ENCODE peak calls at places on chromosomes 7 and 10, in four cellular contexts. T is iPS DF 6.9, U is ovary, O is choroid plexus epithelial cell. X is an unnamed sample.

GRCh38 chr10:59606551-59606961 is 103.1 kb downstream of the SLC16A9 start:
- DNase-seq in O (peak), T (no peak), U (no peak), X (no peak)

GRCh38 chr7:45682836-45683555 is 108.8 kb downstream of the ADCY1 start:
- DNase-seq in U (no peak), O (no peak), T (no peak), X (no peak)

GRCh38 chr7:132548489-132549078 is 27.7 kb downstream of the PLXNA4 start:
- DNase-seq in U (no peak), O (no peak), T (no peak), X (no peak)

GRCh38 chr7:15686957-15687644 is 618 bp upstream of the MEOX2 start:
- DNase-seq in U (no peak), T (no peak), O (no peak), X (no peak)

GRCh38 chr7:129616530-129616929 is 5.0 kb downstream of the NRF1 start:
- DNase-seq in T (no peak), U (no peak), O (no peak), X (no peak)

GRCh38 chr7:7438851-7439250 is 96.8 kb downstream of the COL28A1 start:
- DNase-seq in U (no peak), O (peak), T (no peak), X (no peak)

GRCh38 chr10:132377326-132377725 is 19.7 kb upstream of the PWWP2B start:
- DNase-seq in U (no peak), O (no peak), T (no peak), X (no peak)

GRCh38 chr7:88357295-88357694 is 50.6 kb upstream of the STEAP4 start:
- DNase-seq in O (peak), U (no peak), T (no peak), X (no peak)

GRCh38 chr7:34869016-34869415 is 168.3 kb downstream of the DPY19L1 start:
- DNase-seq in U (no peak), T (no peak), O (no peak), X (no peak)

GRCh38 chr7:112080441-112080840 is 125.8 kb downstream of the DOCK4 start:
- DNase-seq in O (peak), U (no peak), T (no peak), X (no peak)

GRCh38 chr10:133312769-133313145 is 4.0 kb downstream of the ZNF511 start:
- DNase-seq in U (no peak), O (no peak), T (no peak), X (no peak)

GRCh38 chr10:89364533-89364932 is 13.3 kb upstream of the IFIT1B start:
- DNase-seq in U (no peak), O (no peak), T (no peak), X (no peak)

GRCh38 chr7:131501930-131502685 is 54.3 kb downstream of the PODXL start:
- DNase-seq in T (no peak), O (no peak), U (no peak), X (no peak)

GRCh38 chr10:47076949-47077348 is 165.7 kb downstream of the PTPN20 start:
- DNase-seq in T (no peak), U (no peak), O (no peak), X (no peak)

GRCh38 chr7:15674586-15674985 is 11.9 kb downstream of the MEOX2 start:
- DNase-seq in T (no peak), O (no peak), U (no peak), X (no peak)

GRCh38 chr10:69215405-69216176 is 4.5 kb upstream of the HKDC1 start:
- DNase-seq in U (no peak), O (no peak), T (no peak), X (peak)

GRCh38 chr7:55112056-55112455 is 93.2 kb downstream of the EGFR start:
- DNase-seq in O (no peak), T (no peak), U (no peak), X (no peak)

GRCh38 chr7:158488225-158488889 is 99.3 kb downstream of the PTPRN2 start:
- DNase-seq in U (no peak), T (no peak), O (no peak), X (no peak)

GRCh38 chr7:95843286-95843685 is 70.9 kb downstream of the DYNC1I1 start:
- DNase-seq in U (no peak), O (peak), T (no peak), X (no peak)

GRCh38 chr10:71521504-71522290 is 125.0 kb downstream of the CDH23 start:
- DNase-seq in T (no peak), O (no peak), U (no peak), X (no peak)

GRCh38 chr7:111138196-111138569 is 47.3 kb downstream of the LRRN3 start:
- DNase-seq in U (no peak), O (peak), T (no peak), X (peak)

GRCh38 chr7:126574838-126575250 is 677.9 kb downstream of the GRM8 start:
- DNase-seq in T (peak), U (no peak), O (peak), X (no peak)

GRCh38 chr7:92631067-92631829 is 41.1 kb upstream of the FAM133B start:
- DNase-seq in T (no peak), U (no peak), O (no peak), X (peak)

GRCh38 chr10:14409247-14409646 is 78.5 kb upstream of the FRMD4A start:
- DNase-seq in O (no peak), U (no peak), T (no peak), X (no peak)

GRCh38 chr10:67808706-67809105 is 29.3 kb downstream of the DNAJC12 start:
- DNase-seq in U (no peak), O (no peak), T (no peak), X (no peak)

GRCh38 chr10:16756561-16757221 is 60.5 kb downstream of the RSU1 start:
- DNase-seq in U (no peak), T (no peak), O (peak), X (no peak)

GRCh38 chr7:953547-954327 is 743 bp downstream of the ADAP1 start:
- DNase-seq in T (no peak), O (no peak), U (no peak), X (no peak)

GRCh38 chr10:74310652-74311257 is 159.7 kb downstream of the ADK start:
- DNase-seq in T (no peak), O (peak), U (no peak), X (no peak)

GRCh38 chr10:45403151-45403550 is 29.1 kb downstream of the ALOX5 start:
- DNase-seq in O (peak), U (no peak), T (no peak), X (no peak)

GRCh38 chr7:152093717-152094116 is 68.2 kb downstream of the GALNT11 start:
- DNase-seq in U (no peak), T (no peak), O (no peak), X (no peak)

GRCh38 chr7:108225531-108226181 is 95.5 kb upstream of the LAMB4 start:
- DNase-seq in T (no peak), O (no peak), U (no peak), X (no peak)

GRCh38 chr10:484925-485661 is 204.4 kb downstream of the DIP2C start:
- DNase-seq in O (peak), U (no peak), T (no peak), X (no peak)

GRCh38 chr10:13717936-13718772 is 131.4 kb downstream of the PRPF18 start:
- DNase-seq in T (no peak), U (peak), O (peak), X (peak)

GRCh38 chr7:21911341-21911875 is 34.3 kb downstream of the CDCA7L start:
- DNase-seq in T (no peak), O (no peak), U (no peak), X (no peak)

GRCh38 chr10:70309661-70310060 is 25.9 kb upstream of the NPFFR1 start:
- DNase-seq in T (no peak), U (no peak), O (no peak), X (no peak)

GRCh38 chr7:3927446-3928110 is 626.5 kb downstream of the SDK1 start:
- DNase-seq in U (no peak), O (no peak), T (no peak), X (no peak)

GRCh38 chr10:29784175-29784773 is 149.5 kb upstream of the SVIL start:
- DNase-seq in O (peak), T (peak), U (peak), X (no peak)

GRCh38 chr7:112400141-112400540 is 50.1 kb upstream of the IFRD1 start:
- DNase-seq in O (peak), T (no peak), U (no peak), X (no peak)

DNA sequence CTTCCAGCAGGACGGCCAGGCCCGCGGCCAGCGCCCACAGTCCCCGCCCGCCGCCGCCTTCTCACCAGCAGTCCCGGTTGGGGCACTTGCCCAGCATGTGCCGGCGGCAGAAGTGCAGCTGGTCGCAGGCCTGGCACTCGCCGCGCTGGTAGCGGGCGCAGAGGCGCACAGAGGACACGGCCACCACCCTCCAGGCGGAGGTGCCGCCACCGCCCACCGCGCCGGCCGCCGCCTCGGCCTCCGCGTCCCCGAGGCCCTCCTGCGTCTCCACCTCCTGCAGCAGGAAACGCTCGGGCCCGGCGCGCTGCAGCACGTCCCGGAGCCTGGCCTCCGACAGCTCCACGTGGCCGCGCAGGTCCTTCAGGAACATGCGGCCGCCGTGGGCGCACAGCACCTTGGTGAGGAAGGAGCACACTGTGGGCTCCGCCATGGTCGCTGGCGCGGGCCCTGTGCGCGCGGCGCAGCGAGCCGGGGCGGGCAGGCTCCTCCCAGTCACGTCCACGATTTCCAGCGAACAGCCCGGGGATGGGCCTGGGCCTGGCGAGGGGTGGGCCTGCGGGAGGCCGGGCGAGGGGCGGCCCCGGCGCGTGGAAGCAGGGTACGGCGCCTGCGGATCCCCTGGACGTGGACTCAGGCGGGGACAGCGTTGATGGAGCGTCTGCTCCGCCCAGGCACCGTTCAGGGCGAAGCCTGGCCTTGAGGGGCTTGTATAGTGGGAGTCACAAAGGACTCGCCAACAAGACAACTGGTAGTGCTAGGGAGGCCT is at the start of gene ZC3HAV1L:
- DNase-seq in U (peak), T (no peak), O (peak), X (peak)
- H3K4me3 ChIP-seq in U (peak), T (peak), O (peak), X (peak)

GRCh38 chr7:48038815-48039496 is 3.6 kb downstream of the C7orf57 start:
- DNase-seq in T (no peak), O (no peak), U (no peak), X (no peak)
- H3K4me3 ChIP-seq in T (no peak), O (no peak), U (no peak), X (no peak)

GRCh38 chr7:74002474-74003017 is 25.4 kb upstream of the ELN start:
- DNase-seq in T (no peak), U (no peak), O (peak), X (no peak)
- H3K4me3 ChIP-seq in T (no peak), U (no peak), O (no peak), X (no peak)

GRCh38 chr10:99977916-99978315 is 31.8 kb downstream of the DNMBP start:
- DNase-seq in T (no peak), O (peak), U (no peak), X (no peak)
- H3K4me3 ChIP-seq in T (no peak), O (no peak), U (no peak), X (no peak)

DNA sequence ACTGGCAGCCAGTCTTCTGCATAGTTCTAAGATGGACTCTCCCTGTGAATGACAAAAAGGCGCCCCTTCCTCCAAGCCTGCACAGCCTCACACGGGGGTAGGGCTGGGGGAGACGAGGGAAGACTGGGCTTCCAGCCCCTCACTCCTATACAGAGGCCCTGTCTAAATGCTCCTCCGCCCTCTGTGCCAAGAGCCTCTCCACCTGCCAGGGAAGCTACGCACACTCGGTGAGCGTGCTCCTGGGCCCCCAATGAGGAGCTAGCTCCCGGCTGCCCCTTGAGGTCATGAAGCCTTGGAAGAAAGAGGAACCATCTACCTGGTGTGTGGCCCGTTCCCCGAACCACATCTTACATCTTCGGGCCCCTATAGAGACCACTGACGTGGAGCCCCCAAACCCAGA is 54.8 kb downstream of the CRTAC1 start:
- DNase-seq in T (no peak), U (no peak), O (no peak), X (no peak)
- H3K4me3 ChIP-seq in T (no peak), U (no peak), O (no peak), X (no peak)

GRCh38 chr10:99782447-99783286 is at the start of gene ABCC2:
- DNase-seq in T (no peak), O (no peak), U (no peak), X (no peak)
- H3K4me3 ChIP-seq in T (no peak), O (no peak), U (no peak), X (no peak)

GRCh38 chr10:43981696-43982095 is 333.0 kb upstream of the ZNF32 start:
- DNase-seq in O (no peak), T (no peak), U (no peak), X (no peak)

GRCh38 chr10:43985941-43986340 is 337.3 kb upstream of the ZNF32 start:
- DNase-seq in T (no peak), U (no peak), O (no peak), X (no peak)

GRCh38 chr10:43983405-43983804 is 334.7 kb upstream of the ZNF32 start:
- DNase-seq in O (no peak), T (no peak), U (no peak), X (no peak)

GRCh38 chr10:43982250-43982649 is 333.6 kb upstream of the ZNF32 start:
- DNase-seq in T (no peak), U (no peak), O (no peak), X (no peak)

DNA sequence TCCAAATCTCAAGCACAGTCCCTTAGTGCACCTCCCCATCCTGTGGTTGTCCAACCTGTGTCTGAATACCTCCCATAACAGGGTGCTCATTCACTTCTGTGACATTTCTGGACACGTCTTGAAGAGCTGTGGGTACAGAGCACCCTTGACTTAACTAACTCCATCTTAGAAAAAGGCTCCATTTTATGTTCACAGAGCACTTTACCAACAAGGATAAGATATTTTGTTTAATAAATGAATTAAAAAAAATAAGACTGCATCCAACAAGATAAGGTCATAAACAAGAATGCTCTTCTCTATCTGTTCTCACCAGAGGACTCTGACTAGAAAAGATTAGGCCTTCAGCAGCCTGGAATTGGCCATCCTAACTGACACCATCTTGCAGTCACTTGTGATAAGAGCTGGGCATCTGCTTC is 335.2 kb upstream of the ZNF32 start:
- DNase-seq in O (no peak), U (no peak), T (no peak), X (no peak)
- H3K4me3 ChIP-seq in O (no peak), U (no peak), T (no peak), X (no peak)

DNA sequence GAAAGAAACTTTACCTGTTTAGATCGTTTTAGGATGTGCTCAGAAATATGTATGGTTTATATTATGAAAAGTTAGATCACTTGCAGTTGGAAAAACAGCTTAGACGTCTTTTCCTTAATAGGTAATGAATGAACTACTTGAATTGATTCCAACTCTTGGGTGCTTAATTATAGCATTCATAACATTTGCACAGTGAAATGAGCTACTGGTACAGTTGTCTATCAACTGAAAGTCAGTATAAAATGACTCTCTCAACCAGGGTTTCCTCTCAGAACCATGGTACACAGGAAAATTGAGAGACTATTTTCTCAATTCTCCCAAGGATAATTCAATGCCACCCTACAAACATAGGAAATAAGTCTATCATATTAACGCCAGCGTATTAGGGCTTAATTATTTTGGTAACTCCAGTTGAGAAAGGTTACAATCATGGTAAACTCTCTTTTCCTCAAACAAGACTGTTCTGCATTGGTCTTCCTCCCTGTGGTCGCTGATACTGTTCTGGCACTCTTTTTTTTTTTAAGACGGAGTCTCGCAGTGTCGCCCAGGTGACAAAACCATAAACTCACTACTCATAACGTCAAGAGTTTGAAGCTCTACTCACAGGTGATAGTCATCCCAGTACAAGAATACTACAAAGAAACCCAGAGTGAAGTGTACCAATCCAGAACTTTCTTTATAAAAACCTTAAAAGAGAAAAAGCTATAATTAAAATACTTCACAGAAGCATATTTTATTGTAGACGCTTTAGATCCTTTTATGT is 2.0 kb downstream of the ANLN start:
- DNase-seq in T (no peak), O (no peak), U (no peak), X (peak)
- H3K4me3 ChIP-seq in T (no peak), O (peak), U (no peak), X (peak)

DNA sequence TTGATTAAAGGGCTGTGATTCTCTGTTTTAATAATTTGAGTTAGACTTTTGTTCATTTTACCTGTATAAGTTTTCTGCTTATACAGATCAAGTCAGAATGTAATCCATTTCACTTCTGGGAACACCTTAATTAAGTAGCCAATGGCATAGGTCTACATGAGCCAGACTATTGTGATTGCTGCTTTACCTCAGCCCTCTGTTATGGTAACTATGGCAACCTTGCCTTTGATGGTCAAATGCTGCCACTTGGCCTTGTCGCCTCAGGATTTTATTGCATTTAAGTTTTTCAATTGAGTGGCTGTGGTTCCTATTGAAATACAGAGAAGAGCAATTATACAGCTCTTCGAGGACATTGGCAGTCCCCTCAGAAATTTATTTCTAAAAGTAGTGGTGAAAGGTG is 64.3 kb upstream of the TMEM106B start:
- DNase-seq in T (peak), U (no peak), O (no peak), X (no peak)
- H3K4me3 ChIP-seq in T (no peak), U (no peak), O (no peak), X (no peak)

GRCh38 chr7:124874644-124875163 is 54.9 kb downstream of the POT1 start:
- DNase-seq in T (no peak), U (no peak), O (no peak), X (no peak)

GRCh38 chr7:124879103-124879502 is 50.5 kb downstream of the POT1 start:
- DNase-seq in T (no peak), O (no peak), U (no peak), X (no peak)

GRCh38 chr7:124881981-124882380 is 47.6 kb downstream of the POT1 start:
- DNase-seq in U (no peak), O (no peak), T (no peak), X (no peak)

DNA sequence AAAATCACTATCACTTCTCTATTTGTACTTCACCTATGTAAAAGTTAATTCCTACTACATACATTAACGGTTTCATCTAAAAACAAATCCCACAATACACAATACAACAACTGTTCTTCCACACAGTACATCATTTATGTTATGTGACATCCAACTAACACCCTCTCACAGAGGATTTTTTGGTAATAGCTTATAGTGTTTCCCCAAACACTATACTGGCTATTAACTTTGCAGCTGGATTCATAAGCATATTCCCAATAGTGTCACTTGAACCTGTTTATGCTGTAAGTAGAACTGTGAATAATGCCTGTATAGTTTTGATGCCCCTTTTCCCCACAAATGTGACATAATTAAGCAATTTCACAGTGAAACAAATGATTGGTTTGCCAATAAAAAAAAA is 49.9 kb downstream of the POT1 start:
- DNase-seq in T (no peak), U (no peak), O (no peak), X (no peak)
- H3K4me3 ChIP-seq in T (no peak), U (no peak), O (no peak), X (no peak)

X was measured in Jurkat, Clone E6-1.